ENCODE peak calls at places on chromosome 12, in five cellular contexts. One of them, this sample, is unnamed.

GRCh38 chr12:68034567-68034966 is 45.3 kb downstream of the IFNG-AS1 start:
- DNase-seq in fibroblast of lung: no peak
- DNase-seq in RPMI7951: no peak
- DNase-seq in HEK293T: no peak
- DNase-seq in endothelial cell: no peak
- DNase-seq in this sample: no peak

GRCh38 chr12:92603741-92604432 is 98.9 kb upstream of the PLEKHG7 start:
- DNase-seq in fibroblast of lung: no peak
- DNase-seq in RPMI7951: no peak
- DNase-seq in HEK293T: no peak
- DNase-seq in endothelial cell: no peak
- DNase-seq in this sample: no peak

GRCh38 chr12:127802271-127802670 is 464.7 kb upstream of the TMEM132C start:
- DNase-seq in fibroblast of lung: no peak
- DNase-seq in RPMI7951: no peak
- DNase-seq in HEK293T: no peak
- DNase-seq in endothelial cell: no peak
- DNase-seq in this sample: no peak

GRCh38 chr12:108696111-108696995 is 35.0 kb downstream of the CORO1C start:
- DNase-seq in fibroblast of lung: peak
- DNase-seq in RPMI7951: peak
- DNase-seq in HEK293T: no peak
- DNase-seq in endothelial cell: no peak
- DNase-seq in this sample: no peak

GRCh38 chr12:105100998-105101397 is 6.5 kb upstream of the WASHC4 start:
- DNase-seq in fibroblast of lung: peak
- DNase-seq in RPMI7951: peak
- DNase-seq in HEK293T: no peak
- DNase-seq in endothelial cell: no peak
- DNase-seq in this sample: no peak

GRCh38 chr12:50981319-50982239 is 29.2 kb downstream of the HIGD1C start:
- DNase-seq in fibroblast of lung: no peak
- DNase-seq in RPMI7951: no peak
- DNase-seq in HEK293T: no peak
- DNase-seq in endothelial cell: no peak
- DNase-seq in this sample: no peak

GRCh38 chr12:66776974-66777373 is 98.1 kb upstream of the GRIP1 start:
- DNase-seq in fibroblast of lung: no peak
- DNase-seq in RPMI7951: no peak
- DNase-seq in HEK293T: no peak
- DNase-seq in endothelial cell: no peak
- DNase-seq in this sample: no peak

GRCh38 chr12:125314051-125314882 is 249.0 kb downstream of the AACS start:
- DNase-seq in fibroblast of lung: no peak
- DNase-seq in RPMI7951: no peak
- DNase-seq in HEK293T: no peak
- DNase-seq in endothelial cell: no peak
- DNase-seq in this sample: no peak

GRCh38 chr12:120370343-120371243 is 1.6 kb upstream of the MSI1 start:
- DNase-seq in fibroblast of lung: no peak
- DNase-seq in RPMI7951: no peak
- DNase-seq in HEK293T: no peak
- DNase-seq in endothelial cell: no peak
- DNase-seq in this sample: no peak

GRCh38 chr12:20339060-20339459 is 29.3 kb upstream of the PDE3A start:
- DNase-seq in fibroblast of lung: no peak
- DNase-seq in RPMI7951: no peak
- DNase-seq in HEK293T: no peak
- DNase-seq in endothelial cell: no peak
- DNase-seq in this sample: no peak

This sample was measured in 8988T.